ENCODE peak calls at places on chromosome 5, in seven cellular contexts. S is stimulated activated CD4-positive, alpha-beta T cell treated with anti-CD3 and anti-CD28 coated beads, Interleukin-4, amount 100 ng/mL, for 1 hour; V is T-helper 1 cell; Z is naive thymus-derived CD8-positive, alpha-beta T cell; B is pancreas; H is stimulated activated naive CD8-positive, alpha-beta T cell treated with anti-CD3 and anti-CD28 coated beads, Interleukin-15, Interleukin-2, amounts not matched to agents 100 U/mL and 50 U/mL, for 24 hours; A is ureter. G is an unnamed sample.

GRCh38 chr5:146706321-146706972 is 172.1 kb downstream of the PPP2R2B start:
- DNase-seq in S (no peak), V (no peak), Z (no peak), B (no peak), H (no peak), A (no peak), G (peak)

GRCh38 chr5:151719228-151719861 is 32.6 kb upstream of the SPARC start:
- DNase-seq in S (no peak), V (no peak), Z (no peak), B (no peak), H (peak), A (no peak), G (no peak)

GRCh38 chr5:6220346-6221088 is 157.8 kb downstream of the MED10 start:
- DNase-seq in S (no peak), V (no peak), Z (no peak), B (no peak), H (no peak), A (no peak), G (no peak)

GRCh38 chr5:175344331-175345200 is 99.4 kb downstream of the DRD1 start:
- DNase-seq in S (no peak), V (no peak), Z (no peak), B (no peak), H (no peak), A (peak), G (no peak)

GRCh38 chr5:95620870-95621838 is 1.3 kb downstream of the GPR150 start:
- DNase-seq in S (peak), V (no peak), Z (peak), B (peak), H (peak), A (no peak), G (peak)

GRCh38 chr5:56147679-56148230 is 85.4 kb downstream of the ANKRD55 start:
- DNase-seq in S (no peak), V (no peak), Z (no peak), B (no peak), H (no peak), A (no peak), G (no peak)

GRCh38 chr5:167786871-167787568 is 504.4 kb upstream of the WWC1 start:
- DNase-seq in S (no peak), V (no peak), Z (no peak), B (no peak), H (no peak), A (no peak), G (no peak)

GRCh38 chr5:106399381-106399780 is 1271.4 kb downstream of the EFNA5 start:
- DNase-seq in S (no peak), V (no peak), Z (no peak), B (no peak), H (no peak), A (no peak), G (no peak)

GRCh38 chr5:133450311-133450710 is 162.0 kb downstream of the FSTL4 start:
- DNase-seq in S (no peak), V (no peak), Z (no peak), B (no peak), H (no peak), A (no peak), G (no peak)

GRCh38 chr5:173204185-173204979 is 30.6 kb downstream of the NKX2-5 start:
- DNase-seq in S (no peak), V (no peak), Z (no peak), B (no peak), H (no peak), A (no peak), G (no peak)

GRCh38 chr5:40409600-40409999 is 270.1 kb upstream of the PTGER4 start:
- DNase-seq in S (peak), V (no peak), Z (no peak), B (no peak), H (peak), A (no peak), G (peak)

GRCh38 chr5:115600771-115601170 is 1.5 kb downstream of the TICAM2 start:
- DNase-seq in S (no peak), V (no peak), Z (no peak), B (no peak), H (no peak), A (no peak), G (no peak)

GRCh38 chr5:34722183-34722582 is 66.1 kb downstream of the RAI14 start:
- DNase-seq in S (no peak), V (no peak), Z (no peak), B (no peak), H (no peak), A (no peak), G (no peak)

GRCh38 chr5:79759436-79759835 is 69.8 kb downstream of the CMYA5 start:
- DNase-seq in S (no peak), V (no peak), Z (no peak), B (no peak), H (no peak), A (no peak), G (no peak)

GRCh38 chr5:103258957-103259704 is 568 bp downstream of the MACIR start:
- DNase-seq in S (peak), V (peak), Z (peak), B (peak), H (peak), A (peak), G (peak)

GRCh38 chr5:112616812-112617547 is 120.7 kb upstream of the APC start:
- DNase-seq in S (no peak), V (no peak), Z (no peak), B (peak), H (no peak), A (no peak), G (no peak)

GRCh38 chr5:14806452-14806851 is 65.1 kb downstream of the ANKH start:
- DNase-seq in S (no peak), V (no peak), Z (no peak), B (no peak), H (no peak), A (peak), G (no peak)

GRCh38 chr5:112420111-112420864 is 1.2 kb upstream of the EPB41L4A start:
- DNase-seq in S (peak), V (no peak), Z (no peak), B (peak), H (peak), A (peak), G (peak)

GRCh38 chr5:106600803-106601202 is 1069.9 kb downstream of the EFNA5 start:
- DNase-seq in S (no peak), V (no peak), Z (no peak), B (no peak), H (no peak), A (no peak), G (no peak)

GRCh38 chr5:177595991-177596774 is 3.7 kb upstream of the B4GALT7 start:
- DNase-seq in S (no peak), V (no peak), Z (no peak), B (no peak), H (no peak), A (no peak), G (no peak)

GRCh38 chr5:133228316-133228715 is 176.5 kb downstream of the HSPA4 start:
- DNase-seq in S (no peak), V (no peak), Z (no peak), B (no peak), H (no peak), A (no peak), G (no peak)

GRCh38 chr5:143106175-143106574 is 297.3 kb downstream of the NR3C1 start:
- DNase-seq in S (no peak), V (no peak), Z (no peak), B (peak), H (no peak), A (no peak), G (no peak)

GRCh38 chr5:68196876-68197275 is 18.7 kb upstream of the PIK3R1 start:
- DNase-seq in S (no peak), V (no peak), Z (peak), B (no peak), H (no peak), A (no peak), G (no peak)

GRCh38 chr5:13814293-13814692 is 130.2 kb downstream of the DNAH5 start:
- DNase-seq in S (no peak), V (no peak), Z (no peak), B (no peak), H (no peak), A (no peak), G (no peak)

GRCh38 chr5:39164016-39164415 is 55.3 kb downstream of the FYB1 start:
- DNase-seq in S (peak), V (no peak), Z (no peak), B (no peak), H (peak), A (no peak), G (no peak)

GRCh38 chr5:62138607-62139006 is 167.4 kb upstream of the KIF2A start:
- DNase-seq in S (no peak), V (no peak), Z (no peak), B (no peak), H (no peak), A (no peak), G (no peak)

GRCh38 chr5:175718401-175719108 is 60.7 kb downstream of the HRH2 start:
- DNase-seq in S (peak), V (no peak), Z (peak), B (peak), H (peak), A (no peak), G (peak)

GRCh38 chr5:171980729-171981128 is 25.7 kb downstream of the FBXW11 start:
- DNase-seq in S (no peak), V (no peak), Z (no peak), B (no peak), H (no peak), A (no peak), G (no peak)

GRCh38 chr5:54996476-54996875 is 11.1 kb upstream of the ESM1 start:
- DNase-seq in S (no peak), V (no peak), Z (no peak), B (no peak), H (no peak), A (no peak), G (no peak)

GRCh38 chr5:139392678-139393496 is 2.0 kb downstream of the PROB1 start:
- DNase-seq in S (peak), V (peak), Z (peak), B (peak), H (peak), A (peak), G (peak)